ENCODE peak calls at places on chromosomes 5 and 9, in four cellular contexts. T is OCI-LY7, K is A549, Z is GM23338. Y is an unnamed sample.

GRCh38 chr5:145958463-145958862 is 22.1 kb downstream of the SH3RF2 start:
- DNase-seq in T (no peak), K (no peak), Z (no peak), Y (no peak)

GRCh38 chr5:83472508-83473343 is 1.2 kb downstream of the VCAN start:
- DNase-seq in T (no peak), K (peak), Z (peak), Y (peak)

GRCh38 chr9:106019017-106019692 is 324.8 kb downstream of the TMEM38B start:
- DNase-seq in T (no peak), K (no peak), Z (peak), Y (no peak)

GRCh38 chr5:78544531-78545200 is 103.9 kb downstream of the LHFPL2 start:
- DNase-seq in T (no peak), K (no peak), Z (no peak), Y (peak)

GRCh38 chr9:91305596-91305995 is 56.1 kb downstream of the AUH start:
- DNase-seq in T (no peak), K (no peak), Z (no peak), Y (no peak)

GRCh38 chr5:66848749-66849641 is 252.8 kb downstream of the MAST4 start:
- DNase-seq in T (no peak), K (no peak), Z (no peak), Y (no peak)

GRCh38 chr5:138676556-138677193 is 76.5 kb upstream of the CTNNA1 start:
- DNase-seq in T (no peak), K (peak), Z (no peak), Y (no peak)

GRCh38 chr9:128729302-128729701 is 5.4 kb upstream of the ZDHHC12 start:
- DNase-seq in T (no peak), K (no peak), Z (no peak), Y (no peak)

GRCh38 chr5:55634204-55634785 is 77.8 kb downstream of the SLC38A9 start:
- DNase-seq in T (no peak), K (no peak), Z (no peak), Y (no peak)

GRCh38 chr9:135356796-135357195 is 122.8 kb upstream of the PPP1R26 start:
- DNase-seq in T (no peak), K (no peak), Z (no peak), Y (no peak)

GRCh38 chr9:75844321-75844720 is 46.2 kb upstream of the PCSK5 start:
- DNase-seq in T (no peak), K (no peak), Z (no peak), Y (no peak)

GRCh38 chr5:102753889-102754498 is 1.1 kb upstream of the PAM start:
- DNase-seq in T (no peak), K (peak), Z (peak), Y (peak)

GRCh38 chr5:10351882-10352395 is 1.6 kb upstream of the MARCHF6 start:
- DNase-seq in T (no peak), K (no peak), Z (no peak), Y (no peak)

GRCh38 chr5:1300581-1301083 is 5.8 kb upstream of the TERT start:
- DNase-seq in T (no peak), K (no peak), Z (no peak), Y (no peak)

GRCh38 chr5:1208743-1209551 is 7.6 kb downstream of the SLC6A19 start:
- DNase-seq in T (no peak), K (peak), Z (no peak), Y (no peak)

GRCh38 chr5:114055318-114055788 is 306.5 kb upstream of the KCNN2 start:
- DNase-seq in T (no peak), K (no peak), Z (peak), Y (no peak)

GRCh38 chr5:65672787-65673186 is 48.0 kb downstream of the SHLD3 start:
- DNase-seq in T (no peak), K (no peak), Z (no peak), Y (no peak)

GRCh38 chr9:68651280-68651893 is 53.7 kb upstream of the PIP5K1B start:
- DNase-seq in T (no peak), K (no peak), Z (no peak), Y (peak)

GRCh38 chr5:39323542-39323941 is 40.8 kb downstream of the C9 start:
- DNase-seq in T (no peak), K (no peak), Z (no peak), Y (no peak)

GRCh38 chr9:107410045-107410819 is 79.3 kb downstream of the KLF4 start:
- DNase-seq in T (no peak), K (no peak), Z (no peak), Y (no peak)

GRCh38 chr5:124795829-124796228 is 49.4 kb upstream of the ZNF608 start:
- DNase-seq in T (peak), K (no peak), Z (peak), Y (peak)

GRCh38 chr5:158543539-158544387 is 556.0 kb downstream of the EBF1 start:
- DNase-seq in T (no peak), K (no peak), Z (no peak), Y (peak)

GRCh38 chr5:57495688-57496087 is 13.1 kb upstream of the ACTBL2 start:
- DNase-seq in T (no peak), K (no peak), Z (peak), Y (no peak)

GRCh38 chr5:55364537-55365055 is 56.8 kb downstream of the MTREX start:
- DNase-seq in T (no peak), K (no peak), Z (no peak), Y (peak)

GRCh38 chr9:88530051-88530450 is 4.9 kb upstream of the NXNL2 start:
- DNase-seq in T (no peak), K (no peak), Z (no peak), Y (no peak)

GRCh38 chr9:131500939-131501541 is 1.7 kb upstream of the POMT1 start:
- DNase-seq in T (no peak), K (no peak), Z (no peak), Y (no peak)

GRCh38 chr5:122755740-122756139 is 19.1 kb upstream of the SNX2 start:
- DNase-seq in T (no peak), K (no peak), Z (no peak), Y (no peak)

GRCh38 chr9:122031806-122032205 is 61.3 kb downstream of the TTLL11 start:
- DNase-seq in T (no peak), K (peak), Z (no peak), Y (no peak)

GRCh38 chr5:149317281-149318048 is 27.8 kb upstream of the GRPEL2 start:
- DNase-seq in T (peak), K (peak), Z (peak), Y (no peak)

GRCh38 chr5:112535339-112535738 is 116.3 kb upstream of the EPB41L4A start:
- DNase-seq in T (no peak), K (no peak), Z (no peak), Y (no peak)

GRCh38 chr9:134688661-134689319 is 47.2 kb downstream of the COL5A1 start:
- DNase-seq in T (no peak), K (no peak), Z (no peak), Y (no peak)

GRCh38 chr5:130222638-130223037 is 318.4 kb downstream of the CHSY3 start:
- DNase-seq in T (no peak), K (no peak), Z (no peak), Y (no peak)

GRCh38 chr5:179763215-179763945 is 30.4 kb upstream of the LTC4S start:
- DNase-seq in T (peak), K (peak), Z (peak), Y (no peak)

GRCh38 chr5:168765220-168766037 is 186.3 kb upstream of the PANK3 start:
- DNase-seq in T (no peak), K (no peak), Z (no peak), Y (no peak)

GRCh38 chr5:157390179-157390923 is 69.7 kb upstream of the NIPAL4 start:
- DNase-seq in T (no peak), K (peak), Z (no peak), Y (no peak)

DNA sequence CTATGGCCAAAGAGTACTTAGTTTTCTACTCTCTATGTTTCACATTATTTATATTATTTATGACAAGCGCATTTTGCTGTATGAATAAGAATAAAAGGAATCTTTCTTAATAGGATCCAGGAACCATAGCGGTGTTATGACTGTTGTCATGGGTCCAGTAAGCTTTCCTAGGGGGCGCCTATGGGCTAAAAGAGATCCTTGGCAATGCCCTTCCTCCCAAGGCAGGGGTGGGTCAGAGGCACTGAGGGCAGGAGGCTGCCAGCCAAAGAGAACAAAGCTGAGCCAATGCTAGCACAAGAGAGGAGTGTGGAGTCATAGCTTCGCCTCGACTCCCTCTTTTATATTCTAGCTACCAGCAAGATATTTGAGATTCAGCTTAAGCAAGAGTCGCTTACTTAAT is 98.4 kb upstream of the GNAQ start:
- DNase-seq in T (peak), K (peak), Z (peak), Y (no peak)
- TF ChIP-seq CTCF in T (peak), K (peak), Z (peak), Y (no peak)

GRCh38 chr9:92804727-92805126 is 40.1 kb upstream of the BICD2 start:
- DNase-seq in T (no peak), K (no peak), Z (no peak), Y (no peak)

GRCh38 chr9:92807757-92808725 is 43.4 kb upstream of the BICD2 start:
- DNase-seq in T (no peak), K (no peak), Z (peak), Y (no peak)

GRCh38 chr9:92807031-92807756 is 42.6 kb upstream of the BICD2 start:
- DNase-seq in T (no peak), K (no peak), Z (no peak), Y (no peak)

DNA sequence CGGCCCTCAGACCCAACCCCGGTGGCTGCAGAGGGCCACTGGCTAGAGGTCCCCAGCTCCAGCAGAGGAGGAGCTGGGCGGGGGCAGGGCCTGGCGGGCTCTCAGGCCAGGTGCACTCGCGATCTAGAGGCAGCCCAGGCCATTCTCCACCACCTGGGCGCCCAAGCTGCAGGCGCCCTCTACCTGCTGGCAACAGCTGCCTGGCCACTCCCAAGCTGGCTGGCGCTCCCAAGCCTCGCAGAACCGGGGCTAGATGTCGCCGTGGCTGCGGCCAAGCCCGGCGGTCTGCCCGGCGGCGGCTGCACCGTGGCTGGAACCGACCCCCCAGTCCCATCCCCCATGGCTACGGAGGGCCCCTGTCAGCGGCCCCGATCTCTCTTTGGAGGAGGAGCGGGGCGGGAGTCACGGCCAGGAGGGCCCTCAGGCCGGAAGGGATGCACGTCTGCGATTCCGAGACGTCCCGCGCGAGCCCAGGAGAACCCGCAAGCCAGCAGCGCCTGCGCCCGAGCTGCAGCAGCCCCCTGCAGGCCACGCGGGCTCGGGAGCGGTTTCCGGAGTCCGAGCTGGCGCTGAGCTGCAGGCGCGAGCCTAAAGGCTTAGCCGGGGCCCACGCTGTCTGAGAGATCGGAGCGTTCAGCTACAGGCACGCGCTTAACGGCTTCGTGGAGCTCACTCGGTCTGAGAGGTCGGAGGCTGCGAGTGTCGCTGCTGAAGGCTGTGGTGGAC is 44.3 kb upstream of the BICD2 start:
- DNase-seq in T (peak), K (peak), Z (peak), Y (peak)
- H3K4me3 ChIP-seq in T (peak), K (peak), Z (peak), Y (peak)

GRCh38 chr5:14971864-14972263 is 100.3 kb upstream of the ANKH start:
- DNase-seq in T (no peak), K (no peak), Z (no peak), Y (no peak)
- TF ChIP-seq CTCF in T (no peak), K (no peak), Z (no peak), Y (no peak)

GRCh38 chr9:92538541-92538940 is 2.8 kb upstream of the ECM2 start:
- DNase-seq in T (no peak), K (no peak), Z (no peak), Y (no peak)

GRCh38 chr9:92535940-92536850 is at the start of gene ECM2:
- DNase-seq in T (no peak), K (no peak), Z (no peak), Y (no peak)

GRCh38 chr9:92530893-92531292 is 4.9 kb downstream of the ECM2 start:
- DNase-seq in T (no peak), K (no peak), Z (no peak), Y (no peak)

GRCh38 chr9:92529124-92529523 is 6.7 kb downstream of the ECM2 start:
- DNase-seq in T (no peak), K (no peak), Z (no peak), Y (no peak)

DNA sequence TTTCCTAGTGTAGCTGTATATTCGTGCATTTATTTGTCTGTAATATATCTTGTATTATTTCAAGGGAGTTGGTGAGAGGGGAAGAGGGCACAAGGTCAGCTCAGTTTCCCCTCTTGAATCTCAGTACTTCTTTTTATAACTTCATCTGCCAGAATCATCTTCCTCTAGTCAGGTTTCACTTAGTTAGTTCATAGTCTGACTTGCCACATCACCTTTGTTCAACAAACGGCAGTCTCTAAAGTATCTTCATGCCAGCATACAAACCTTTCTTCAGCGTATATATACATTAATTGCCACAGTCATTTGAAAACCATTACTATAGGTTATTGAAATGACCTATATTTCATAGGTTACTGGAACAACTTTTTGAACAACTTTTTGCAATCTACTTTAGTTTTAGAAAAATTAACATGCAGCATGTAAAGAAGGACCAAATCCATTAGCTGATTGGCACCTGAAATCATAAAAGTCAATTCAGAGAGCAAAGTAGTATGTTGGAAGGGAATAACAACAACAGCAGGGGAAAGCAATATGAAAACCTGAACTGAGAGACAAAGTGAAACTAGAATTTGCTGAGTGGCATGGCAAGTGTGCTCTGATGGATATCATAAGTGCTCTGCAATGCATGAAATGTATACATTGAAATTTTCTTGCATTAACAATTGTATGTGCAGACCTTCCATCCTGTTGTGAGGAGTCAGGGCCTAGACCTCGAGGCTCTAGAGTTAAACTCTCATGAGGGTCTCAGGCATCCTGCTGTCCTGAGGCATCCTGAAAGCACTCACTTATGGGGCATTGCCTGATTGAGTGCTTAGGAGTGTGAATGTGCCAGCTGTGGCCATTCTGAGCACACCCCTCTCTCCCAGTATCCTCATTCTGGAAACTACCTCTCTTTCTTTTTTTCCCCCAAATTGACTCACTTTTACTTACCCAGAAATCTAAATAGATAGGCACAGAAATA is 1.3 kb downstream of the ECM2 start:
- DNase-seq in T (no peak), K (no peak), Z (no peak), Y (peak)
- H3K4me3 ChIP-seq in T (no peak), K (no peak), Z (no peak), Y (peak)